ENCODE peak calls at places on chromosomes 11 and 22, in four cellular contexts. U is GM12878, T is A549, Y is K562. I is an unnamed sample.
A peak's percentile ranks its signal among the peaks of the same experiment; 100 is the strongest.

GRCh38 chr11:114880458-114880857 is 202.1 kb downstream of the NXPE2 start:
- DNase-seq in U (no peak), T (no peak), Y (no peak), I (no peak)

GRCh38 chr11:104967493-104968364 is 645 bp downstream of the CASP4 start:
- DNase-seq in U (no peak), T (no peak), Y (no peak), I (peak; percentile 16)

GRCh38 chr11:47506363-47506762 is 46.6 kb downstream of the CELF1 start:
- DNase-seq in U (no peak), T (no peak), Y (no peak), I (peak; percentile 20)

GRCh38 chr11:69891421-69892236 is 72.4 kb upstream of the FGF3 start:
- DNase-seq in U (no peak), T (no peak), Y (no peak), I (peak; percentile 51)

GRCh38 chr11:3022982-3023381 is 30.9 kb upstream of the NAP1L4 start:
- DNase-seq in U (no peak), T (no peak), Y (no peak), I (peak; percentile 49)

GRCh38 chr11:73622920-73623593 is 23.3 kb upstream of the PLEKHB1 start:
- DNase-seq in U (no peak), T (no peak), Y (no peak), I (no peak)

GRCh38 chr11:72576661-72577060 is 97.6 kb downstream of the PDE2A start:
- DNase-seq in U (no peak), T (no peak), Y (no peak), I (no peak)

GRCh38 chr22:44406581-44407403 is 91.2 kb downstream of the RTL6 start:
- DNase-seq in U (no peak), T (no peak), Y (no peak), I (peak; percentile 12)

GRCh38 chr11:71490731-71491390 is 36.2 kb upstream of the KRTAP5-7 start:
- DNase-seq in U (no peak), T (no peak), Y (no peak), I (no peak)

GRCh38 chr22:45503071-45503815 is 560 bp downstream of the FBLN1 start:
- DNase-seq in U (no peak), T (no peak), Y (no peak), I (no peak)

GRCh38 chr11:67534070-67534679 is 10.9 kb upstream of the CABP2 start:
- DNase-seq in U (no peak), T (peak; percentile 52), Y (no peak), I (no peak)

GRCh38 chr11:38208951-38209350 is 1610.9 kb upstream of the RAG2 start:
- DNase-seq in U (no peak), T (no peak), Y (no peak), I (no peak)

GRCh38 chr11:107331728-107332127 is 125.9 kb downstream of the CWF19L2 start:
- DNase-seq in U (no peak), T (no peak), Y (no peak), I (no peak)

GRCh38 chr22:25067851-25068421 is 115.4 kb downstream of the KIAA1671 start:
- DNase-seq in U (no peak), T (no peak), Y (no peak), I (no peak)

GRCh38 chr11:46674463-46675287 is 25.7 kb downstream of the ARHGAP1 start:
- DNase-seq in U (no peak), T (no peak), Y (peak; percentile 51), I (peak; percentile 18)

GRCh38 chr11:78940500-78941225 is 366.0 kb upstream of the NARS2 start:
- DNase-seq in U (no peak), T (no peak), Y (no peak), I (no peak)

GRCh38 chr11:20131744-20132666 is 28.3 kb downstream of the DBX1 start:
- DNase-seq in U (no peak), T (peak; percentile 70), Y (peak; percentile 70), I (peak; percentile 55)

GRCh38 chr11:100031973-100032372 is 655.1 kb upstream of the ARHGAP42 start:
- DNase-seq in U (no peak), T (no peak), Y (no peak), I (no peak)

GRCh38 chr11:73295259-73295995 is 12.6 kb upstream of the ARHGEF17 start:
- DNase-seq in U (peak; percentile 31), T (peak; percentile 73), Y (peak; percentile 71), I (peak; percentile 91)

GRCh38 chr22:36565152-36565507 is 36.2 kb upstream of the EIF3D start:
- DNase-seq in U (no peak), T (no peak), Y (no peak), I (no peak)

GRCh38 chr22:47356433-47357011 is 594.1 kb downstream of the TBC1D22A start:
- DNase-seq in U (no peak), T (no peak), Y (no peak), I (no peak)

GRCh38 chr11:65060913-65061408 is 2.6 kb upstream of the NAALADL1 start:
- DNase-seq in U (no peak), T (peak; percentile 47), Y (peak; percentile 64), I (no peak)

GRCh38 chr22:22855617-22856308 is 31.9 kb upstream of the IGLL5 start:
- DNase-seq in U (no peak), T (no peak), Y (peak; percentile 96), I (no peak)

GRCh38 chr11:15507592-15507991 is 392.9 kb downstream of the INSC start:
- DNase-seq in U (no peak), T (peak; percentile 46), Y (no peak), I (no peak)

GRCh38 chr11:124277809-124278208 is 21.6 kb downstream of the OR8G5 start:
- DNase-seq in U (no peak), T (no peak), Y (no peak), I (no peak)

GRCh38 chr22:42799462-42800405 is 57.3 kb downstream of the ARFGAP3 start:
- DNase-seq in U (no peak), T (no peak), Y (peak; percentile 13), I (no peak)

GRCh38 chr11:36564376-36565032 is 3.3 kb upstream of the RAG1 start:
- DNase-seq in U (peak; percentile 20), T (peak; percentile 56), Y (peak; percentile 27), I (peak; percentile 61)

DNA sequence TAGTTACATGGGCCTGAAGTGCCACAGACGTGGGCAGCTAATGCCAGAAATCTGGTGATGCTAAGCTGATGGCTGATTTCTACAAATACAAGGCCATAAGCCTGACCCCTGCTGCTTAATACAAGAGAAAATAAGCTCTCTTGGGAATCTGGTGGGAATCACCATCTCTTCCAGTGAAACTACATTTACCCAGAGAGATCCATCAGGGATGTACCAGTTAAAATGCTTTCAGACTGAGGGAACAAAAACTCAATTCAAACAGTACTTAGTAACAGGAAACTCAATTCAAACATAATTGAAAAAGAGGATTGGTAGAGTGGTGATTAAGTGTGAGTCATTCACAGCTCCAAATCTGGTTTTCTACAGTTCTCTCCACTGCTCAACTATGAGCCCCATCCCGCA is 1.7 kb upstream of the CAVIN3 start:
- DNase-seq in U (no peak), T (no peak), Y (no peak), I (peak; percentile 82)
- TF ChIP-seq ELK1 in U (no peak), T (no peak), Y (no peak), I (no peak)

DNA sequence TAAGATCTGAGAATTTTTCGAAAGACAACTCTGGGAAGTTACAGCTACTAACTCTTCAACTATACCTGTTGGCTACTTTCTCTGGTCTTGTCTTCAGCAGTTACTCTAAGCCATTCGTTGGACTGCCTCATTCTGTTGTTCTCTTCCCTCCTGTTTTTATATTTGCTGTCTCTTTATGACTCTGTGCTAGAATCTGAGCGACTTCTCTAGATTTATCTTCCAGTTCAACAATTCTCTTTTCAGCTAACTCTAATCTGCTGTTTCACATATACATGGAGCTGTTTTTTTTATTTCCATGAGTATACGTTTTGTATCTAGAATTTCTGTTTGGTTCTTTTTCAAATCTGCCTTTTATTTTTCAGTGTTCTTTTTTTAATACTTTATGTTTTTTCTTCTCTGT is 127.4 kb upstream of the SORL1-AS1 start:
- DNase-seq in U (no peak), T (no peak), Y (no peak), I (no peak)
- TF ChIP-seq ELK1 in U (no peak), T (no peak), Y (no peak), I (no peak)

DNA sequence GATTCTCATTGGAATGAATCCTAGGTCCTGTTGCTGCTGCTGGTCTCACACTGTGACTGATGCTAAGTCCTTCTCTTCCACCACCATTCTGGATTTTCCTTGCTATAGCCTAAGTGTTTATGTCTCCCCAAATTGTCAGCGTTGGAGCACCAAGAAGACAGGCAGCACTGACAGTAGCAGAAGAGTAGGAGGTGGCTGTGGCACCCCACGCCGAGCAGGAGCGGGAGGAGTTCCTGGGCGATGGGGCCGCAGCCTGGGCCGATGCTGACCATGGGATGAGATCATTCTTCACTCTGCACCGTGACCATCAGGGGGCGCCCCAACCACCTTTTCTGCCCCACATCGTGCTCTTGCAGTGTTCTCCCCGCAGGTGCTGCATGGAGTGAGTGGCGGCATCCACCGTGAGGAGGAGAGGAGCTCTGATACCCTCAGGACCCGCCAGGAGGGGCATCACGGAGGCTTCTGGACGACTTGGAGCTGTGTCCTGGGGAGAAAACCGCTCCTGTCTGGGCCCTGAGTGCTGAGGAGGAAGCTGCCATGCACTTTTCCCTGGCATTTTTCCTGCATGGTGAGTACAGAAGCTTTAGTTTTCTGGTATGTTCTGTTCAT is 57.0 kb downstream of the LRRC74B start:
- DNase-seq in U (no peak), T (peak; percentile 82), Y (peak; percentile 98), I (peak; percentile 37)
- TF ChIP-seq ELK1 in U (no peak), T (no peak), Y (no peak), I (no peak)

GRCh38 chr11:10298342-10298741 is 4.3 kb upstream of the SBF2 start:
- DNase-seq in U (peak; percentile 66), T (peak; percentile 36), Y (peak; percentile 11), I (peak; percentile 98)

GRCh38 chr11:10295056-10295901 is 1.3 kb upstream of the SBF2 start:
- DNase-seq in U (no peak), T (no peak), Y (no peak), I (no peak)

GRCh38 chr11:10289765-10290420 is 4.1 kb downstream of the SBF2 start:
- DNase-seq in U (no peak), T (no peak), Y (no peak), I (no peak)

GRCh38 chr11:10293423-10294288 is at the start of gene SBF2:
- DNase-seq in U (no peak), T (peak; percentile 90), Y (peak; percentile 88), I (peak; percentile 96)

GRCh38 chr11:10294289-10294953 is 402 bp upstream of the SBF2 start:
- DNase-seq in U (no peak), T (peak; percentile 62), Y (peak; percentile 11), I (peak; percentile 87)
- TF ChIP-seq ELK1 in U (no peak), T (no peak), Y (no peak), I (no peak)

DNA sequence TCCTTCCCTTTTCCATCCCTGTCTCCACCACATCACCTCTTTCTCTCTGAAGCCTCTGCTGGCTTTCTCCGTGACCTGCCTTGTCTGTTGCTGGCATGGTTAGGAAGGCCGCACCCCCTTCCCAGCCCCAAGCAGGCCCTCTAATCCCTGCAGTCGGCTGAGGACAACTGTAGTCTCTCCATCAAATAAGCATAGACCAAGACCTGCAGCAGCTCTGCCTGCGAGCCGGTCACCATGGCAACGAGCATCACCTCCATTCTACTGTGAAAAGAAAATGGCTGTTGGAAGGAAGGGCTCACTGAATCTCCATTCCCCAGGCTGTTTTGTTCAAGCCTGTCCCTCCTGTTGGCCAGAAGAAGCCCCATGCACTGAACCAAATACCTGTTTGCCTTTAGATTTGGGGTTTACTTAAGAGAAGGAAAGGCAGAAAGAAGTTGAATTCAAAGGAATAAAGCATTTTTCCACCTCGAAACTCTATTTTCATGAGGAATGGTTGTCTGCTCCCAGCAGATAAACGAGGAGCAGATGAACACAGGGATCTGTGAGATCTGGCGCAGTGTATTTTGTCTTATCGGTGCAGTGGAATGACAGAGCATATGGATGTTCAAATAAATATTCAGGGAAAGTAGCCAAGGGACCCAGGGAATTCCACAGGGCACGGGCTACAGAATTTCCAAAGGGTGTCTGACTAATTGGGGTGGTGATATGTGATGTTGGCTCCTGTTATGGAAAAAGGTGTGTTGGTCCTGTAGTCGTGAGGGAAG is 113.1 kb upstream of the TTC12 start:
- DNase-seq in U (no peak), T (no peak), Y (no peak), I (no peak)
- TF ChIP-seq ELK1 in U (no peak), T (no peak), Y (no peak), I (no peak)